ENCODE peak calls at places on chromosomes 11 and 22, in nine cellular contexts. W is thoracic aorta; M is tibial nerve; H is effector memory CD4-positive, alpha-beta T cell; J is OCI-LY7; G is CD8-positive, alpha-beta memory T cell; F is lower lobe of right lung; S is kidney; Z is A673. R is an unnamed sample. For H3K9me3, the result is how much of the 10 kb centered on the place peaks cover.

GRCh38 chr11:124608146-124608545 is 3.1 kb upstream of the PANX3 start:
- DNase-seq in M (no peak), F (no peak), S (no peak), G (no peak), Z (no peak), J (no peak), H (no peak), W (no peak), R (no peak)

GRCh38 chr11:73416711-73417265 is 40.6 kb downstream of the RELT start:
- DNase-seq in J (no peak), S (no peak), H (no peak), Z (no peak), G (no peak), M (no peak), W (no peak), F (no peak), R (no peak)

GRCh38 chr11:62575156-62575555 is 1.5 kb upstream of the EEF1G start:
- DNase-seq in H (no peak), G (peak), F (no peak), Z (no peak), J (no peak), M (no peak), S (peak), W (no peak), R (peak)

GRCh38 chr11:30775123-30775522 is 189.0 kb upstream of the MPPED2 start:
- DNase-seq in H (no peak), J (no peak), S (no peak), G (no peak), F (no peak), W (no peak), Z (peak), M (no peak), R (no peak)

GRCh38 chr22:27347951-27348350 is 453.6 kb downstream of the MN1 start:
- DNase-seq in F (no peak), W (no peak), J (no peak), S (no peak), M (no peak), G (no peak), Z (no peak), H (no peak), R (no peak)

GRCh38 chr11:14249121-14249963 is 109.6 kb downstream of the RRAS2 start:
- DNase-seq in J (peak), M (peak), F (peak), G (peak), S (no peak), Z (peak), H (peak), W (no peak), R (peak)

GRCh38 chr22:39149915-39150847 is 2.3 kb downstream of the CBX7 start:
- DNase-seq in H (no peak), M (peak), J (no peak), S (no peak), Z (no peak), W (no peak), G (no peak), F (no peak), R (no peak)

GRCh38 chr11:68224606-68225005 is 11.5 kb upstream of the KMT5B start:
- DNase-seq in M (no peak), G (no peak), Z (no peak), F (no peak), S (no peak), J (no peak), W (no peak), H (no peak), R (no peak)

GRCh38 chr11:66718320-66718971 is 10.6 kb downstream of the SPTBN2 start:
- DNase-seq in G (peak), F (peak), M (no peak), Z (no peak), H (no peak), W (no peak), J (no peak), S (peak), R (peak)

GRCh38 chr11:12626616-12627015 is 47.6 kb upstream of the TEAD1 start:
- DNase-seq in H (no peak), G (no peak), F (no peak), Z (no peak), J (no peak), W (no peak), S (no peak), M (no peak), R (no peak)

GRCh38 chr11:32224580-32224979 is 133.7 kb downstream of the RCN1 start:
- DNase-seq in W (no peak), F (no peak), H (no peak), J (no peak), Z (no peak), G (no peak), S (no peak), M (no peak), R (no peak)

GRCh38 chr11:111334495-111335123 is 36.3 kb downstream of the POU2AF3 start:
- DNase-seq in J (no peak), S (no peak), F (no peak), W (no peak), G (no peak), M (no peak), H (no peak), Z (no peak), R (no peak)

GRCh38 chr11:33622231-33622630 is 78.4 kb downstream of the C11orf91 start:
- DNase-seq in S (no peak), H (no peak), Z (no peak), G (no peak), M (no peak), W (no peak), J (no peak), F (no peak), R (no peak)

GRCh38 chr22:37546436-37547248 is 13.6 kb upstream of the CDC42EP1 start:
- DNase-seq in H (no peak), S (peak), M (no peak), J (no peak), G (no peak), W (no peak), Z (no peak), F (peak), R (peak)

GRCh38 chr11:117704416-117705150 is 92.4 kb downstream of the DSCAML1 start:
- DNase-seq in J (no peak), F (no peak), S (no peak), W (no peak), G (no peak), M (no peak), H (no peak), Z (no peak), R (no peak)

GRCh38 chr11:114057147-114057546 is 2.4 kb upstream of the ZBTB16 start:
- DNase-seq in Z (no peak), J (no peak), G (no peak), H (no peak), F (peak), S (no peak), W (no peak), M (no peak), R (no peak)

GRCh38 chr22:37896181-37896592 is 9.9 kb upstream of the MICALL1 start:
- DNase-seq in G (peak), S (no peak), W (no peak), H (peak), M (no peak), Z (no peak), F (no peak), J (peak), R (peak)

GRCh38 chr22:41308544-41308947 is 7.2 kb downstream of the ZC3H7B start:
- DNase-seq in H (no peak), S (no peak), W (no peak), F (no peak), Z (peak), G (no peak), M (no peak), J (no peak), R (no peak)

GRCh38 chr11:118547132-118547531 is 16.1 kb downstream of the TMEM25 start:
- DNase-seq in F (no peak), H (no peak), G (no peak), S (no peak), W (no peak), J (no peak), Z (no peak), M (no peak), R (no peak)

GRCh38 chr11:124839051-124839971 is 25.9 kb upstream of the ROBO3 start:
- DNase-seq in M (no peak), H (no peak), F (no peak), S (peak), Z (no peak), W (no peak), J (no peak), G (no peak), R (peak)

GRCh38 chr11:17443926-17444690 is 32.5 kb downstream of the ABCC8 start:
- DNase-seq in M (no peak), W (no peak), H (no peak), F (no peak), S (no peak), Z (no peak), J (no peak), G (no peak), R (no peak)

GRCh38 chr11:77557553-77557952 is 32.2 kb upstream of the AQP11 start:
- DNase-seq in H (no peak), S (no peak), F (no peak), G (no peak), J (no peak), M (no peak), W (no peak), Z (peak), R (no peak)

GRCh38 chr11:125229006-125229405 is 64.5 kb downstream of the PKNOX2 start:
- DNase-seq in J (no peak), S (no peak), F (no peak), H (no peak), G (no peak), M (no peak), W (no peak), Z (no peak), R (no peak)

GRCh38 chr11:79269923-79270322 is 170.9 kb downstream of the TENM4 start:
- DNase-seq in G (no peak), M (no peak), S (no peak), H (no peak), W (no peak), J (no peak), F (no peak), Z (no peak), R (no peak)

GRCh38 chr11:75816561-75817239 is 1.7 kb downstream of the UVRAG start:
- DNase-seq in S (no peak), W (no peak), Z (peak), H (no peak), J (peak), F (no peak), G (no peak), M (no peak), R (no peak)

GRCh38 chr11:75823415-75823814 is 8.4 kb downstream of the UVRAG start:
- DNase-seq in S (no peak), Z (no peak), J (peak), M (no peak), W (no peak), G (no peak), F (no peak), H (no peak), R (no peak)

GRCh38 chr11:75820636-75821035 is 5.6 kb downstream of the UVRAG start:
- DNase-seq in Z (no peak), G (no peak), S (no peak), M (no peak), F (no peak), J (no peak), W (no peak), H (no peak), R (no peak)

GRCh38 chr11:75826463-75827220 is 11.6 kb downstream of the UVRAG start:
- DNase-seq in W (no peak), H (no peak), S (no peak), Z (peak), J (no peak), G (no peak), M (no peak), F (no peak), R (no peak)

DNA sequence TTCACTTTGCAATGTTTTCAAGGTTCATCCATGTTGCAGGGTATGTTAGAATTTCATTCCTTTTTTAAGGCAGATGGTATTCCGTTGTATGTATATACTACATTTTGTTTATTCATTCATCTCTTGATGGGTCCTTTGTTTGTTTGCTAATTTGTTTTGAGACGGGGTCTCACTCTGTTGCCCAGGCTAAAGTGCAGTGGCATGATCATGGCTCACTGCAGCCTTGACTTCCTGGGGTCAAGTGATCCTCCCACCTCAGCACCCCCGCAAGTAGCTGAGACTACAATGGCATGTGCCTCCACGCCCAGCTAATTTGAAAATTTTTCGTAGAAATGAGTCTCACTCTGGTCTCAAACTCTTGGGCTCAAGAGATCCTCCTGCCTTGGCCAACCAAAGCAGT is 6.2 kb downstream of the UVRAG start:
- DNase-seq in F (no peak), Z (no peak), J (no peak), H (no peak), W (no peak), S (no peak), M (no peak), G (no peak), R (no peak)
- H3K27ac ChIP-seq in F (no peak), Z (no peak), J (peak), H (no peak), W (no peak), S (no peak), M (no peak), G (no peak), R (no peak)

GRCh38 chr22:29255064-29255621 is 12.6 kb downstream of the RHBDD3 start:
- DNase-seq in G (no peak), Z (no peak), F (no peak), M (no peak), W (no peak), J (no peak), S (no peak), H (no peak), R (no peak)
- H3K9me3 ChIP-seq in G (under half), Z (under half), F (under half), M (under half), W (under half), J (under half), S (under half), H (under half), R (under half)

DNA sequence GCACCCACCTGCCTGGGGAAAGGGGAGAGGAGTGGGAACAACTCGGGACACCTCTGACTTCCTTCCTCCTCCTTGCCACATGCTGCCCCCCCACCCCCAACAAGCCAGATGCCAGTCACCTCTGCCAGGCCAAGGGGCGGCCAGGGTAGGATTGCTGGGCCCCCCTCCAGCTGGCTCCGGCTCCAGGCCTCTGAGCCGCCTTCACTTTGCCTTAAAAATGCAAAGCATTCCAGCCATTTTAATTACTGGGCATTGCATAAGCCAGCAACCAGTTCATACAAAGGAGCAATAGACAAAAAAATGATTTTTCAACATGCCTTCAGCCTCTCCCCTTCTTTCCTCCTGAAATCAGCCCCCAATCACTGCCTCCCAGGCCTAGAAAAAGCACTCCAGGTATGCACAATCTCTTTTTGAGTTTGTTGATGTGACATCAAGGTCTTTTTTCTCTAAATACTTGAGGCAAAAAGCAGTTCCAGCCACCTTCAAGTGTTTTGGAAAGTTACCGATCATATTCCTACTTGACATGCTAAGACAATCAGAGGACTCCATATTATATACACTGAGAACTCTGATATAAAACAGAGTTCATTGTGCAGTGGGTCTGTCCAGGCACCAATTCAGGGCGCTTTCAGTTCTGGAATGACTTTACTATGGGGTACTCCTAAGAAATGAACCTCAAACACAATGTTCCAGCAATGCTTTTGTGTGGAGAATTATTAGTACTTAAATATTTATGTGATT is 12.5 kb upstream of the TIMP3 start:
- DNase-seq in H (no peak), S (no peak), F (peak), G (no peak), W (no peak), M (no peak), Z (no peak), J (no peak), R (no peak)
- H3K27ac ChIP-seq in H (no peak), S (no peak), F (peak), G (no peak), W (peak), M (peak), Z (peak), J (no peak), R (peak)

DNA sequence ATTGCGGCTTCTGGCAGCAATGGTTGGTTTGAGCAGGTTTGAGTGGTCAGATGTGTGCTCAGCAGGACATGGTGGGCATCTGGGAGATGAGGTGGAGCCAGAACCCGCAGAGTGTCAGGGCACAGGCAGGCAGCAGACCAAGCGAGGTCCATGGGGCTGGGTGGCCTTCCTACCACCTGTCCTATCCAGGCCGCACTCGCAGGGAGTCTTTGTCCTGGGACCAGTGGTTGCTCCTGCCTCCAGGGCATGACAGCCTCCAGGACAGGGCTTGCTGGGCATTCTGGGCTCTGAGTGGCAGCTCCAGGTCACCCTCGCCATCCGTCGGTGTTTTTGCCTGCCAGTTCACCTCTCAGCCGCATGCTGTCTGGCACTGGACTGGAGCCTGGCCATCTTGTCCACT is 919.3 kb downstream of the TBC1D22A start:
- DNase-seq in J (no peak), H (no peak), M (no peak), F (no peak), G (no peak), W (no peak), S (no peak), Z (no peak), R (no peak)
- H3K9me3 ChIP-seq in J (under half), H (under half), M (under half), F (under half), G (under half), W (under half), S (under half), Z (under half), R (under half)

GRCh38 chr22:49928571-49929552 is 10.4 kb downstream of the CRELD2 start:
- DNase-seq in H (no peak), J (no peak), F (no peak), W (no peak), G (no peak), M (no peak), S (no peak), Z (no peak), R (peak)

GRCh38 chr22:49931863-49932262 is 13.4 kb downstream of the CRELD2 start:
- DNase-seq in W (no peak), Z (no peak), J (peak), M (no peak), F (no peak), S (no peak), H (no peak), G (no peak), R (no peak)

GRCh38 chr22:49930128-49930527 is 11.7 kb downstream of the CRELD2 start:
- DNase-seq in H (no peak), M (no peak), S (no peak), J (no peak), W (no peak), F (no peak), Z (no peak), G (no peak), R (peak)

GRCh38 chr22:49929553-49929979 is 11.1 kb downstream of the CRELD2 start:
- DNase-seq in J (peak), Z (peak), H (peak), S (no peak), G (peak), W (no peak), F (peak), M (no peak), R (peak)

GRCh38 chr22:49930596-49931412 is 12.4 kb downstream of the CRELD2 start:
- DNase-seq in W (peak), S (peak), G (no peak), F (peak), M (peak), J (peak), H (no peak), Z (peak), R (peak)
- H3K27ac ChIP-seq in W (no peak), S (peak), G (no peak), F (peak), M (peak), J (peak), H (peak), Z (no peak), R (peak)

GRCh38 chr11:44726278-44727113 is at the start of gene TSPAN18:
- DNase-seq in H (peak), W (no peak), S (peak), G (peak), J (peak), Z (peak), M (no peak), F (no peak), R (no peak)
- H3K9me3 ChIP-seq in H (under half), W (under half), S (under half), G (under half), J (under half), Z (under half), M (under half), F (under half), R (under half)

DNA sequence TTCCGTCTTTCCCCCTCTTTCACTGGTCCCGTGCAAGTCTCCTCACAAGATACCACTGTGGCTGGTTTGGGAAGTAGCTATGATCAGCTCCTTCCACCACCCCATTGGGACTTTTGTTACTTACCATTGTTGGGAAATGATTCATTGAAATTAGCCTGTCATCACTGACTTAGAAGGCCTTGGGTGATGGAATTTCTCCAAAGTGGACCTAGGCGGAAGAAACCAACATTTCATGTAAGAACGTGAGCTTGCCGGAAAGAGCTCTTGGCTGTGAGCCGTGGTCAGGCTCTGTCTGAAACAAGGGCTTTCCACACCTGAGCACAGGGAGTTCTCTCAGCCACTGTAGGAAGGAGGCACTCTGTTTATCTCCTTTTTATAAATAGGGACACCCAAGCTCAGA is 23.5 kb upstream of the CRYBB3 start:
- DNase-seq in J (no peak), H (no peak), G (no peak), S (no peak), F (no peak), Z (no peak), M (no peak), W (no peak), R (no peak)
- H3K27ac ChIP-seq in J (no peak), H (no peak), G (no peak), S (no peak), F (no peak), Z (no peak), M (no peak), W (no peak), R (no peak)

GRCh38 chr11:58863697-58864096 is 19.2 kb upstream of the GLYATL2 start:
- DNase-seq in F (no peak), M (no peak), W (no peak), Z (no peak), S (no peak), G (no peak), H (no peak), J (no peak), R (no peak)
- H3K9me3 ChIP-seq in F (under half), M (under half), W (under half), Z (under half), S (under half), G (under half), H (under half), J (under half), R (under half)

GRCh38 chr11:45655347-45655756 is 10.1 kb downstream of the CHST1 start:
- DNase-seq in F (peak), J (peak), G (peak), W (no peak), S (peak), Z (peak), M (peak), H (peak), R (peak)

GRCh38 chr11:45654741-45655283 is 10.6 kb downstream of the CHST1 start:
- DNase-seq in S (no peak), H (no peak), Z (no peak), M (no peak), G (no peak), F (peak), W (no peak), J (no peak), R (no peak)

GRCh38 chr11:45652781-45653180 is 12.6 kb downstream of the CHST1 start:
- DNase-seq in H (no peak), Z (no peak), W (no peak), J (no peak), F (no peak), S (no peak), G (peak), M (no peak), R (no peak)

GRCh38 chr11:45653277-45653676 is 12.1 kb downstream of the CHST1 start:
- DNase-seq in S (no peak), M (no peak), H (no peak), W (no peak), J (no peak), G (no peak), F (no peak), Z (no peak), R (no peak)

GRCh38 chr11:45654242-45654641 is 11.2 kb downstream of the CHST1 start:
- DNase-seq in J (no peak), M (no peak), H (no peak), W (no peak), G (no peak), F (peak), S (no peak), Z (no peak), R (no peak)
- H3K27ac ChIP-seq in J (no peak), M (no peak), H (no peak), W (peak), G (no peak), F (no peak), S (no peak), Z (no peak), R (no peak)

R was measured in upper lobe of left lung.